ENCODE peak calls at places on chromosomes 12 and 14, in seven cellular contexts. One of them, this sample, is unnamed.

GRCh38 chr12:104877107-104877705 is 80.9 kb downstream of the SLC41A2 start:
- DNase-seq in dorsolateral prefrontal cortex: peak
- DNase-seq in body of pancreas: peak
- DNase-seq in breast epithelium: no peak
- DNase-seq in A549: peak
- DNase-seq in foreskin fibroblast: peak
- DNase-seq in fibroblast of lung: peak
- DNase-seq in this sample: peak

GRCh38 chr12:95634622-95635621 is 83.6 kb upstream of the USP44 start:
- DNase-seq in dorsolateral prefrontal cortex: no peak
- DNase-seq in body of pancreas: peak
- DNase-seq in breast epithelium: no peak
- DNase-seq in A549: no peak
- DNase-seq in foreskin fibroblast: peak
- DNase-seq in fibroblast of lung: peak
- DNase-seq in this sample: peak

GRCh38 chr12:91575631-91576030 is 393.0 kb upstream of the DCN start:
- DNase-seq in dorsolateral prefrontal cortex: no peak
- DNase-seq in body of pancreas: no peak
- DNase-seq in breast epithelium: no peak
- DNase-seq in A549: no peak
- DNase-seq in foreskin fibroblast: no peak
- DNase-seq in fibroblast of lung: no peak
- DNase-seq in this sample: no peak

GRCh38 chr12:132582058-132582420 is 28.3 kb downstream of the LRCOL1 start:
- DNase-seq in dorsolateral prefrontal cortex: no peak
- DNase-seq in body of pancreas: no peak
- DNase-seq in breast epithelium: no peak
- DNase-seq in A549: no peak
- DNase-seq in foreskin fibroblast: no peak
- DNase-seq in fibroblast of lung: no peak
- DNase-seq in this sample: no peak

GRCh38 chr12:31492599-31493196 is 98.2 kb downstream of the DENND5B start:
- DNase-seq in dorsolateral prefrontal cortex: no peak
- DNase-seq in body of pancreas: no peak
- DNase-seq in breast epithelium: no peak
- DNase-seq in A549: no peak
- DNase-seq in foreskin fibroblast: peak
- DNase-seq in fibroblast of lung: no peak
- DNase-seq in this sample: no peak

GRCh38 chr14:63487724-63488123 is 55.5 kb downstream of the PPP2R5E start:
- DNase-seq in dorsolateral prefrontal cortex: no peak
- DNase-seq in body of pancreas: no peak
- DNase-seq in breast epithelium: no peak
- DNase-seq in A549: no peak
- DNase-seq in foreskin fibroblast: no peak
- DNase-seq in fibroblast of lung: no peak
- DNase-seq in this sample: no peak

GRCh38 chr12:92288533-92288932 is 142.9 kb upstream of the BTG1 start:
- DNase-seq in dorsolateral prefrontal cortex: no peak
- DNase-seq in body of pancreas: no peak
- DNase-seq in breast epithelium: no peak
- DNase-seq in A549: no peak
- DNase-seq in foreskin fibroblast: no peak
- DNase-seq in fibroblast of lung: no peak
- DNase-seq in this sample: no peak

GRCh38 chr12:128856035-128856790 is 2.9 kb downstream of the GLT1D1 start:
- DNase-seq in dorsolateral prefrontal cortex: no peak
- DNase-seq in body of pancreas: no peak
- DNase-seq in breast epithelium: no peak
- DNase-seq in A549: no peak
- DNase-seq in foreskin fibroblast: no peak
- DNase-seq in fibroblast of lung: no peak
- DNase-seq in this sample: no peak

GRCh38 chr14:24327303-24327702 is 7.6 kb downstream of the ADCY4 start:
- DNase-seq in dorsolateral prefrontal cortex: no peak
- DNase-seq in body of pancreas: no peak
- DNase-seq in breast epithelium: no peak
- DNase-seq in A549: no peak
- DNase-seq in foreskin fibroblast: no peak
- DNase-seq in fibroblast of lung: no peak
- DNase-seq in this sample: no peak

GRCh38 chr12:54658306-54659264 is 10.4 kb upstream of the DCD start:
- DNase-seq in dorsolateral prefrontal cortex: no peak
- DNase-seq in body of pancreas: peak
- DNase-seq in breast epithelium: no peak
- DNase-seq in A549: peak
- DNase-seq in foreskin fibroblast: peak
- DNase-seq in fibroblast of lung: no peak
- DNase-seq in this sample: no peak

GRCh38 chr12:111991946-111992345 is 21.0 kb downstream of the TMEM116 start:
- DNase-seq in dorsolateral prefrontal cortex: no peak
- DNase-seq in body of pancreas: no peak
- DNase-seq in breast epithelium: no peak
- DNase-seq in A549: no peak
- DNase-seq in foreskin fibroblast: no peak
- DNase-seq in fibroblast of lung: peak
- DNase-seq in this sample: peak

GRCh38 chr12:84704851-84705250 is 207.7 kb downstream of the SLC6A15 start:
- DNase-seq in dorsolateral prefrontal cortex: no peak
- DNase-seq in body of pancreas: no peak
- DNase-seq in breast epithelium: no peak
- DNase-seq in A549: no peak
- DNase-seq in foreskin fibroblast: no peak
- DNase-seq in fibroblast of lung: no peak
- DNase-seq in this sample: no peak

GRCh38 chr14:33676135-33676566 is 274.7 kb downstream of the EGLN3 start:
- DNase-seq in dorsolateral prefrontal cortex: no peak
- DNase-seq in body of pancreas: peak
- DNase-seq in breast epithelium: no peak
- DNase-seq in A549: peak
- DNase-seq in foreskin fibroblast: peak
- DNase-seq in fibroblast of lung: peak
- DNase-seq in this sample: peak

GRCh38 chr12:19220861-19221466 is 91.4 kb downstream of the PLEKHA5 start:
- DNase-seq in dorsolateral prefrontal cortex: no peak
- DNase-seq in body of pancreas: no peak
- DNase-seq in breast epithelium: no peak
- DNase-seq in A549: no peak
- DNase-seq in foreskin fibroblast: peak
- DNase-seq in fibroblast of lung: peak
- DNase-seq in this sample: peak

GRCh38 chr12:97837401-97837800 is 374.8 kb downstream of the RMST start:
- DNase-seq in dorsolateral prefrontal cortex: no peak
- DNase-seq in body of pancreas: peak
- DNase-seq in breast epithelium: no peak
- DNase-seq in A549: no peak
- DNase-seq in foreskin fibroblast: peak
- DNase-seq in fibroblast of lung: peak
- DNase-seq in this sample: peak

GRCh38 chr12:47802312-47802711 is 17.4 kb downstream of the HDAC7 start:
- DNase-seq in dorsolateral prefrontal cortex: no peak
- DNase-seq in body of pancreas: no peak
- DNase-seq in breast epithelium: no peak
- DNase-seq in A549: no peak
- DNase-seq in foreskin fibroblast: no peak
- DNase-seq in fibroblast of lung: no peak
- DNase-seq in this sample: no peak

GRCh38 chr14:61542848-61543790 is 152.2 kb upstream of the HIF1A start:
- DNase-seq in dorsolateral prefrontal cortex: no peak
- DNase-seq in body of pancreas: peak
- DNase-seq in breast epithelium: no peak
- DNase-seq in A549: no peak
- DNase-seq in foreskin fibroblast: peak
- DNase-seq in fibroblast of lung: no peak
- DNase-seq in this sample: peak

DNA sequence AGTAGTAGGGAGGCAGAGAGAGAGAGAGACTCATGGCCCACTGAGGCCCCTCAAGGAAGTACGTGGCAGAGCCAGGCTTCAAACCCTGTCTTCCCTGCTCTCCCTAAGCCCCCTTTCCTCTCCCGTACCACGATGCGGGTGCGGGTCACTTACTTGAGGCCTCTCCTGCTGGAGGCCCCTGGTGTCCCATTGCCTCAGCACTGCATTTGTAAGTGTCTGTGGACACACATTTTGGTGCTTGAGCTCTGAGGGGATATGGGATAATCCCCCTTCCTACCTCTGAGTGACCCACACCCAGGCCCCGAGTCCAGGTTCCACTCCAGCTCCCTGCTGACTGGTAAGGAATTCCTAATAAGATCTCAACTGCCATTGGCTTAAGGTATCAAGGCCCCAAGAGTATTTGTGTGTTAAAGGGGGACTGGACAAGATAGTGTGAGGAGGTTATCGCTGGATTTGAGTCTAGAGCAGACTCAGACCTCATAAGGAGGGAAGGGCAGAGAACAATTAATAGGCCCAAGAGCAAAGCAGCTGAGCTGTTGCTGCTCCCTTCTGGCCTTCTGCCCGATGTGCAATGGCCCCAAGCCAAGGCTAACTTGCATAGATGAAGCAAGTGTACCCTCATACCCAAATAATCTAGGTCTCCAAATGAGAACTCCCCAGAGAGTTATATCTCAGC is 71.9 kb downstream of the CRACR2A start:
- DNase-seq in dorsolateral prefrontal cortex: no peak
- DNase-seq in body of pancreas: peak
- DNase-seq in breast epithelium: peak
- DNase-seq in A549: no peak
- DNase-seq in foreskin fibroblast: peak
- DNase-seq in fibroblast of lung: no peak
- DNase-seq in this sample: peak
- TF ChIP-seq CTCF in dorsolateral prefrontal cortex: no peak
- TF ChIP-seq CTCF in body of pancreas: no peak
- TF ChIP-seq CTCF in breast epithelium: no peak
- TF ChIP-seq CTCF in A549: no peak
- TF ChIP-seq CTCF in foreskin fibroblast: no peak
- TF ChIP-seq CTCF in fibroblast of lung: no peak
- TF ChIP-seq CTCF in this sample: peak

GRCh38 chr12:10154145-10154496 is 17.8 kb downstream of the OLR1 start:
- DNase-seq in dorsolateral prefrontal cortex: peak
- DNase-seq in body of pancreas: no peak
- DNase-seq in breast epithelium: no peak
- DNase-seq in A549: no peak
- DNase-seq in foreskin fibroblast: no peak
- DNase-seq in fibroblast of lung: no peak
- DNase-seq in this sample: no peak
- H3K4me3 ChIP-seq in dorsolateral prefrontal cortex: peak
- H3K4me3 ChIP-seq in body of pancreas: peak
- H3K4me3 ChIP-seq in breast epithelium: peak
- H3K4me3 ChIP-seq in A549: peak
- H3K4me3 ChIP-seq in foreskin fibroblast: peak
- H3K4me3 ChIP-seq in fibroblast of lung: peak
- H3K4me3 ChIP-seq in this sample: peak

GRCh38 chr12:65879878-65880277 is 55.6 kb downstream of the HMGA2 start:
- DNase-seq in dorsolateral prefrontal cortex: no peak
- DNase-seq in body of pancreas: no peak
- DNase-seq in breast epithelium: no peak
- DNase-seq in A549: no peak
- DNase-seq in foreskin fibroblast: peak
- DNase-seq in fibroblast of lung: peak
- DNase-seq in this sample: peak

GRCh38 chr12:65881348-65881961 is 57.2 kb downstream of the HMGA2 start:
- DNase-seq in dorsolateral prefrontal cortex: no peak
- DNase-seq in body of pancreas: peak
- DNase-seq in breast epithelium: no peak
- DNase-seq in A549: no peak
- DNase-seq in foreskin fibroblast: peak
- DNase-seq in fibroblast of lung: peak
- DNase-seq in this sample: peak

GRCh38 chr12:65885312-65885711 is 61.0 kb downstream of the HMGA2 start:
- DNase-seq in dorsolateral prefrontal cortex: no peak
- DNase-seq in body of pancreas: no peak
- DNase-seq in breast epithelium: no peak
- DNase-seq in A549: no peak
- DNase-seq in foreskin fibroblast: peak
- DNase-seq in fibroblast of lung: no peak
- DNase-seq in this sample: no peak

GRCh38 chr12:65882504-65882903 is 58.2 kb downstream of the HMGA2 start:
- DNase-seq in dorsolateral prefrontal cortex: no peak
- DNase-seq in body of pancreas: no peak
- DNase-seq in breast epithelium: no peak
- DNase-seq in A549: no peak
- DNase-seq in foreskin fibroblast: peak
- DNase-seq in fibroblast of lung: no peak
- DNase-seq in this sample: no peak

DNA sequence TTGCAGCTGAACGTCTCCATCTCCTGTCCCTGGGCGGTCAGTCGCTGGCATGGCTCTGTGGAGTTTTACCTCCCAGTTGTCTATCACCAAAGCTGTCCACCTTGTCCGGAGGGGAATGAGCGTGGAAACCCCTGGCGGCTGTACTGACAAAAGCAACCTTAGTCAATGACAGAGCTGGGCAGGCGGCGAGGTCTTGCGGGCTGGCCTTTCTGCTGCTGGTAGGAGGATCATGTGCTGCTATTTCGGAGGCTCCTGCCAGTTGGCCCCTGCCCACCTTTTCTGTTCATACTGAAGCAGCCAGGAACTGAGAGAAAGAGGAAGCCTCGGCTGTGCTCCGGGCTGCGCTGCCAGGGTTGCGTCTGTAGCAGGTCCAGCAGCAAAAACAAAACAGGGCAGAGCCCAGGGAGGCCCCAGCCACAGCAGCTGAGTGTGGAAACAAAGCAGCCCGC is 57.7 kb downstream of the HMGA2 start:
- DNase-seq in dorsolateral prefrontal cortex: peak
- DNase-seq in body of pancreas: peak
- DNase-seq in breast epithelium: peak
- DNase-seq in A549: no peak
- DNase-seq in foreskin fibroblast: peak
- DNase-seq in fibroblast of lung: peak
- DNase-seq in this sample: peak
- TF ChIP-seq CTCF in dorsolateral prefrontal cortex: no peak
- TF ChIP-seq CTCF in body of pancreas: peak
- TF ChIP-seq CTCF in breast epithelium: peak
- TF ChIP-seq CTCF in A549: no peak
- TF ChIP-seq CTCF in foreskin fibroblast: peak
- TF ChIP-seq CTCF in fibroblast of lung: peak
- TF ChIP-seq CTCF in this sample: peak

DNA sequence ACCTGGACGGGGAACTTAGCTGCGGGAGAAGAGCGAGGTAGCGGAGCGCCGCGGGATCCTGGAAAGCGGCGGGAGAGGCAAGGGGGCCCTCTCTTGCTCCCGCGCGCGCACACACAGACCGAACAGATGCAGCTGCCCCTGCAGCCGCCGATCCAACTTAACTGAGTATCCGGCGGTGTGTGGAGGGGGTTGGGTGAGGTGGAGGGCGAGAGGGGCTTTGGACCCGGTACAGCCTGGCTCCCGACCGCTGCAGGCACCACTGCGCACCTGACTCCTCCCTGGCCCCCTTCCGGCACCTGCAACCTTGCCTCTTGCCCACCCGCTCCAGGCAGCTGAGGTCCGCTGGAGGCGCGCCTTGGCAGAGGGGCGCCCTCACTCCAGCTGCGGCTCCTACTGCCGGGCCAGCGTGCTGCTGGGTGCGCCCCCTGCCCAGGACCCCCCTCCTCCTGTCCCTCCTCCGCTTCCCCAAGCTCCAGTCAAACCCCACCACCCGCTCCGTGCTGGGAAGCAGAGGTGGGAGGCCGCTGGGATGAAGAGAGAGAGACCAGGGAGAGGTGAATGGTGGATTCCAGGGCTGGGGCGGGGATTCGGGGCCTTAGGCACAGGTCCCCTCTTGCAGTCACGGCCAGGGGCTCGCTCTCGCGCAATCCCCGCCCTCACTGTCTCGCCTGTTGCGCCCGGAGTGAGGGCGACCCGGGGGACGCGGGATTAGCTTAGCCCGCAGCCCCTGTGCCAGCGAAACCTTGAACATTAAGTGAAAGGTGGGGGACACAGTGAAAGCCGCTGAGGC is 2.6 kb downstream of the DIO3 start:
- DNase-seq in dorsolateral prefrontal cortex: no peak
- DNase-seq in body of pancreas: no peak
- DNase-seq in breast epithelium: no peak
- DNase-seq in A549: no peak
- DNase-seq in foreskin fibroblast: no peak
- DNase-seq in fibroblast of lung: no peak
- DNase-seq in this sample: no peak
- H3K4me3 ChIP-seq in dorsolateral prefrontal cortex: no peak
- H3K4me3 ChIP-seq in body of pancreas: no peak
- H3K4me3 ChIP-seq in breast epithelium: peak
- H3K4me3 ChIP-seq in A549: peak
- H3K4me3 ChIP-seq in foreskin fibroblast: no peak
- H3K4me3 ChIP-seq in fibroblast of lung: no peak
- H3K4me3 ChIP-seq in this sample: no peak

This sample was measured in astrocyte of the spinal cord.